ENCODE peak calls at places on chromosomes 16 and 17, in five cellular contexts. One of them, this sample, is unnamed.

GRCh38 chr17:42918902-42919521 is 18.4 kb downstream of the G6PC1 start:
- DNase-seq in bronchial epithelial cell: peak
- DNase-seq in breast epithelium: no peak
- DNase-seq in GM10248: no peak
- DNase-seq in psoas muscle: no peak
- DNase-seq in this sample: no peak

GRCh38 chr17:79624658-79625478 is 14.0 kb upstream of the RBFOX3 start:
- DNase-seq in bronchial epithelial cell: no peak
- DNase-seq in breast epithelium: peak
- DNase-seq in GM10248: no peak
- DNase-seq in psoas muscle: no peak
- DNase-seq in this sample: no peak

GRCh38 chr17:34369571-34369970 is 6.5 kb upstream of the CCL1 start:
- DNase-seq in bronchial epithelial cell: no peak
- DNase-seq in breast epithelium: no peak
- DNase-seq in GM10248: no peak
- DNase-seq in psoas muscle: no peak
- DNase-seq in this sample: no peak

GRCh38 chr17:75619506-75620431 is 13.5 kb upstream of the SMIM5 start:
- DNase-seq in bronchial epithelial cell: peak
- DNase-seq in breast epithelium: no peak
- DNase-seq in GM10248: peak
- DNase-seq in psoas muscle: no peak
- DNase-seq in this sample: peak

GRCh38 chr17:14046978-14047377 is 22.3 kb upstream of the COX10 start:
- DNase-seq in bronchial epithelial cell: no peak
- DNase-seq in breast epithelium: no peak
- DNase-seq in GM10248: no peak
- DNase-seq in psoas muscle: no peak
- DNase-seq in this sample: no peak

GRCh38 chr16:66636199-66636598 is 31.7 kb downstream of the CMTM3 start:
- DNase-seq in bronchial epithelial cell: no peak
- DNase-seq in breast epithelium: no peak
- DNase-seq in GM10248: no peak
- DNase-seq in psoas muscle: no peak
- DNase-seq in this sample: no peak

GRCh38 chr16:88977028-88977844 is at the start of gene CBFA2T3:
- DNase-seq in bronchial epithelial cell: no peak
- DNase-seq in breast epithelium: peak
- DNase-seq in GM10248: peak
- DNase-seq in psoas muscle: peak
- DNase-seq in this sample: peak

GRCh38 chr17:21194688-21195087 is 19.3 kb downstream of the TMEM11 start:
- DNase-seq in bronchial epithelial cell: no peak
- DNase-seq in breast epithelium: no peak
- DNase-seq in GM10248: no peak
- DNase-seq in psoas muscle: peak
- DNase-seq in this sample: no peak

GRCh38 chr17:74858672-74859438 is 830 bp downstream of the GRIN2C start:
- DNase-seq in bronchial epithelial cell: no peak
- DNase-seq in breast epithelium: no peak
- DNase-seq in GM10248: no peak
- DNase-seq in psoas muscle: no peak
- DNase-seq in this sample: no peak

GRCh38 chr17:17363638-17364337 is 60.6 kb downstream of the NT5M start:
- DNase-seq in bronchial epithelial cell: no peak
- DNase-seq in breast epithelium: peak
- DNase-seq in GM10248: no peak
- DNase-seq in psoas muscle: no peak
- DNase-seq in this sample: no peak

GRCh38 chr16:70715113-70715711 is 29.4 kb upstream of the MTSS2 start:
- DNase-seq in bronchial epithelial cell: peak
- DNase-seq in breast epithelium: peak
- DNase-seq in GM10248: no peak
- DNase-seq in psoas muscle: peak
- DNase-seq in this sample: no peak

GRCh38 chr17:2054262-2054739 is 602 bp upstream of the HIC1 start:
- DNase-seq in bronchial epithelial cell: peak
- DNase-seq in breast epithelium: no peak
- DNase-seq in GM10248: no peak
- DNase-seq in psoas muscle: no peak
- DNase-seq in this sample: no peak

GRCh38 chr17:6044261-6044660 is 25.9 kb upstream of the WSCD1 start:
- DNase-seq in bronchial epithelial cell: no peak
- DNase-seq in breast epithelium: no peak
- DNase-seq in GM10248: no peak
- DNase-seq in psoas muscle: no peak
- DNase-seq in this sample: no peak
- TF ChIP-seq CTCF in bronchial epithelial cell: no peak
- TF ChIP-seq CTCF in breast epithelium: no peak
- TF ChIP-seq CTCF in GM10248: no peak
- TF ChIP-seq CTCF in psoas muscle: no peak
- TF ChIP-seq CTCF in this sample: no peak

DNA sequence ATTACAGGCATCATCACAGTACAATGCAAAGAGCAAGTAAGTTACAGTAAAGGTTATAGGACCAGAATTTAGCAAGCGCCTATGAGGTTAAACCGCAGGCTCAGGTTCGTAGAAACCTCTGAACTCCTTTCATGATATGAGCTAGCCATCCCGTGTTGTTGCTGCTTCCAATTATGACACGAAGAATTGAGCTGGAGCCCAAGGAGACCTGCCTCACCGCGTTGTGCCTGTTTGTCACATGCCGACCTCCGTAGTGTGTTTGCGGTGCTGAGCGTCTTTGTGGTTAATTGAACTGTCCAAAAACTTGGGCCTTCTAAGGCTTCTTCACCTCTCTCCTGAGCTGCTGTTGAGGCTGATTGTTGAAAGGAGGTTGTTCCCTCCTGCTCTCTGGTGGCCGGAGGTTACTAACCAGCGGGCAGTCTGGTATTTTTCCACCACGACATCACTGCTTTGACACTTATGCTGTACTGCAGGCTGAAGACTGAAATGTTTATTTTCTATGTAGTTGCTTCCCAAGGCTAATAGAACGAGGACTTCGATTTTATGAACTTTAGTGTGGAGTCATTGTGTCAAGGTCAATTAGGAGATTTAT is 67.5 kb downstream of the SEC14L1 start:
- DNase-seq in bronchial epithelial cell: no peak
- DNase-seq in breast epithelium: no peak
- DNase-seq in GM10248: no peak
- DNase-seq in psoas muscle: no peak
- DNase-seq in this sample: no peak
- TF ChIP-seq CTCF in bronchial epithelial cell: no peak
- TF ChIP-seq CTCF in breast epithelium: no peak
- TF ChIP-seq CTCF in GM10248: no peak
- TF ChIP-seq CTCF in psoas muscle: peak
- TF ChIP-seq CTCF in this sample: no peak

GRCh38 chr17:10114931-10115535 is 83.4 kb downstream of the GAS7 start:
- DNase-seq in bronchial epithelial cell: peak
- DNase-seq in breast epithelium: peak
- DNase-seq in GM10248: peak
- DNase-seq in psoas muscle: peak
- DNase-seq in this sample: peak
- TF ChIP-seq CTCF in bronchial epithelial cell: no peak
- TF ChIP-seq CTCF in breast epithelium: no peak
- TF ChIP-seq CTCF in GM10248: no peak
- TF ChIP-seq CTCF in psoas muscle: no peak
- TF ChIP-seq CTCF in this sample: no peak

GRCh38 chr17:22507823-22508222 is 815.5 kb downstream of the KCNJ18 start:
- DNase-seq in bronchial epithelial cell: no peak
- DNase-seq in breast epithelium: no peak
- DNase-seq in GM10248: no peak
- DNase-seq in psoas muscle: no peak
- DNase-seq in this sample: no peak
- TF ChIP-seq CTCF in bronchial epithelial cell: no peak
- TF ChIP-seq CTCF in breast epithelium: no peak
- TF ChIP-seq CTCF in GM10248: no peak
- TF ChIP-seq CTCF in psoas muscle: no peak
- TF ChIP-seq CTCF in this sample: no peak

GRCh38 chr17:29283496-29283895 is 10.5 kb downstream of the NUFIP2 start:
- DNase-seq in bronchial epithelial cell: no peak
- DNase-seq in breast epithelium: no peak
- DNase-seq in GM10248: no peak
- DNase-seq in psoas muscle: no peak
- DNase-seq in this sample: no peak
- TF ChIP-seq CTCF in bronchial epithelial cell: no peak
- TF ChIP-seq CTCF in breast epithelium: no peak
- TF ChIP-seq CTCF in GM10248: no peak
- TF ChIP-seq CTCF in psoas muscle: no peak
- TF ChIP-seq CTCF in this sample: peak

DNA sequence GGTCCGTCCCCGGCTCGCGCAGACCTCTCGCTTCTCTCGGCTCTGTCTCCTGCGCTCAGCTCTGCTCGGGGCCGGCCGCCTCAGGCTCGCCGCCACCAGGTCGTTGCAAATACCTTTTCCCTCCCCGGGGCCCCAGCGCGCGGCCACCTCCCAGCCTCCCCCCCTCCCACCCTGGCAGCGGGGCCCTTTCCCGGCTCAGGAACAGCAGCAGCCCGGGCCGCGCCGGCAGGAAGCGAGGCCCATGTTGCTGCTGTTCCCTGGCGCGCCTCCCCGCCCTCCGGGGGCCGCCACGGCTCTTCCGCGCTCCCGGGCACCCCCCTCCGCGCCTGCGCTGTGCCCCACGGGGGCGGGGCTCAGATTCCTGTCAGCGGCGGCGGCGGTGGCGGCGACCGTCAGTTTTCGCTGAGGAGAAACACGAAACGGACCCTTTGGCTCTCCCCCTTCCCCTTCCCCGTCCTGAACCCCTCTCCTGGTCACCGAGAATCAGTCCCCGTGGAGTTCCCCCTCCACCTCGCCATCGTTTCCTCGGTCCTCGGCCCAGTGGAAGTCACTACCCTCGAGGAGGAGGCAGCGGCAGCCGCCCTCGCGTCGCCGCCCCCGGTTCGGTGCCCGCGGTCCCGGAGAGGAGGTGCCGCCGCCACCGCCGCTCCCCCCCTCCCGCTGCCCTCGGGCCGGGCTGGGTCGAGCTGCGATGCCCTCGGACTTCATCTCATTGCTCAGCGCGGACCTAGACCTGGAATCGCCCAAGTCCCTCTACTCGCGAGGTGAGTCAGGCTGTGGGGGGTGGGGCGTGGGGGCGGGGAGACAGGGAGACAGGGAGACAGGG is at the start of gene NFAT5:
- DNase-seq in bronchial epithelial cell: peak
- DNase-seq in breast epithelium: peak
- DNase-seq in GM10248: peak
- DNase-seq in psoas muscle: peak
- DNase-seq in this sample: peak
- TF ChIP-seq CTCF in bronchial epithelial cell: no peak
- TF ChIP-seq CTCF in breast epithelium: no peak
- TF ChIP-seq CTCF in GM10248: no peak
- TF ChIP-seq CTCF in psoas muscle: peak
- TF ChIP-seq CTCF in this sample: no peak

GRCh38 chr17:81163703-81164413 is 1.4 kb upstream of the PVALEF start:
- DNase-seq in bronchial epithelial cell: no peak
- DNase-seq in breast epithelium: no peak
- DNase-seq in GM10248: no peak
- DNase-seq in psoas muscle: no peak
- DNase-seq in this sample: no peak

GRCh38 chr17:81167194-81167524 is 1.1 kb upstream of the AATK start:
- DNase-seq in bronchial epithelial cell: no peak
- DNase-seq in breast epithelium: no peak
- DNase-seq in GM10248: no peak
- DNase-seq in psoas muscle: no peak
- DNase-seq in this sample: no peak

GRCh38 chr17:81164464-81165245 is 652 bp upstream of the PVALEF start:
- DNase-seq in bronchial epithelial cell: no peak
- DNase-seq in breast epithelium: no peak
- DNase-seq in GM10248: no peak
- DNase-seq in psoas muscle: no peak
- DNase-seq in this sample: no peak

GRCh38 chr17:81166033-81166472 is at the start of gene AATK:
- DNase-seq in bronchial epithelial cell: no peak
- DNase-seq in breast epithelium: no peak
- DNase-seq in GM10248: no peak
- DNase-seq in psoas muscle: no peak
- DNase-seq in this sample: no peak

DNA sequence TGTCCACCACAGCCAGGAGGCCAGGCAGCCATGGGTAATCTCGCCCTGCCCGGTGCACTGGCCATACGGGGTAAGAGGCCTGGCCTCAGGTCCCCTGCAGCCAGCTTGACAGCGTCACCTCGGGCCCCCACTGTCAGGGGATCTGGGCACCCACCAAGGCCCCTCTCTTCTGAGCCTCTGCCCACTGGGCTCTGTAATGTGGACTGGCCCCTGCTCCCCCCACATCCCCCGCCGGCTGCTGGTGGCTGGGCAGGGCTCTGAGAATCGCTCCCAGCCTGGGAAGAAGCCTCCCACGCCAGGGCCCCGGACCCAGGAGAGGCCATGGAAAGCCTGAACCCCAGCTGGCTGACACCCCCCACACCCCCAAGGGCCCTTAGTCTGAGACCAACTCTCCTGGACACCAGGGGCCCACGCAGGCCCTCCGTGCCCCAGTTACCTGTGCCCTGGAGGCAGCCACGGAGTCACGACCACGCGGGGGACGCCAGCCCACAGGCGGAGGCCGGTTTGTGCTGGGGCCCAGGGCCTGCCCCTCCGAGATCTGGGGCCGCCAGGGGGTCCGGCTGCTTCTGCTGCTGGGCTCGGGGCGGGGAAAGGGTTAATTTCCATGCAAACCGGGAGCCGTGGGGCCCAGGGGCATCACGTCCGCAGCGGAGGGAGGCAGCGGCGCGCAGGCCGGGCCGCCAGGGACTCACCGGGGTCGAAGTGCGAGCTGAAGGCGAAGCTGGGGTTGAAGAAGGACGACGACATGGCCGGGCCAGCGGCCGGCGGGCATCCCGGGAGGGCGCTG is at the start of gene PVALEF:
- DNase-seq in bronchial epithelial cell: no peak
- DNase-seq in breast epithelium: no peak
- DNase-seq in GM10248: no peak
- DNase-seq in psoas muscle: no peak
- DNase-seq in this sample: no peak
- TF ChIP-seq CTCF in bronchial epithelial cell: no peak
- TF ChIP-seq CTCF in breast epithelium: no peak
- TF ChIP-seq CTCF in GM10248: no peak
- TF ChIP-seq CTCF in psoas muscle: no peak
- TF ChIP-seq CTCF in this sample: no peak

DNA sequence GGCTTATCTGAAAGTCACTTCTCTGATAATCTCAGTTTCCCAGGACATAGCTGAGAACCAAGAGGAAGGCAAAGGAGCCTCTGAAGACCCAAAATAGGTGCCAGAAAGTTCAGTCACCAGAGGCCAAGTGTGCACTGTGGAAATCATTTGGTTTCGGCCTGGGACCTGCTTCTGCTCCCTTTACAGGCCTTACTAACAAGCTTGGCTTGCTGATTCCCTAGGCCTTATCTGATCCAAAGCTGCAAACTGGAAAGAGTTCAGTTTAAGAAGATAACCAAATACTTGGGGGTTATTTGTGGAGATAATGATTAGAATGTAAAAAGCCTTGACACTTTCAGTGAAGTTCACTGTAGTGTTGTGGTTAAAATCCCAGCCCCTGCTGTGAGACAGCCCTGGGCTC is 17.0 kb downstream of the ITGA3 start:
- DNase-seq in bronchial epithelial cell: no peak
- DNase-seq in breast epithelium: no peak
- DNase-seq in GM10248: no peak
- DNase-seq in psoas muscle: no peak
- DNase-seq in this sample: no peak
- TF ChIP-seq CTCF in bronchial epithelial cell: no peak
- TF ChIP-seq CTCF in breast epithelium: no peak
- TF ChIP-seq CTCF in GM10248: no peak
- TF ChIP-seq CTCF in psoas muscle: no peak
- TF ChIP-seq CTCF in this sample: no peak